ENCODE peak calls at places on chromosomes 1 and 21, in six cellular contexts. I is B cell, O is mesothelial cell of epicardium, M is endothelial cell, Y is uterus, P is ascending aorta. X is an unnamed sample.

GRCh38 chr1:212692774-212693644 is 6.6 kb downstream of the BATF3 start:
- DNase-seq in I (no peak), Y (no peak), P (no peak), O (no peak), M (no peak), X (no peak)

GRCh38 chr1:85578321-85579295 is 2.0 kb upstream of the CCN1 start:
- DNase-seq in O (no peak), P (no peak), M (no peak), Y (peak; percentile 35), I (no peak), X (peak; percentile 29)

GRCh38 chr1:15808955-15809354 is 1.5 kb upstream of the UQCRHL start:
- DNase-seq in P (no peak), O (no peak), I (no peak), Y (no peak), M (no peak), X (no peak)

GRCh38 chr1:50747394-50747793 is 212.7 kb downstream of the FAF1 start:
- DNase-seq in O (no peak), I (no peak), M (no peak), Y (no peak), P (no peak), X (no peak)

GRCh38 chr1:203378529-203379271 is 27.8 kb upstream of the FMOD start:
- DNase-seq in I (no peak), Y (peak; percentile 50), P (no peak), O (no peak), M (no peak), X (no peak)

GRCh38 chr1:68359045-68359444 is 90.7 kb downstream of the RPE65 start:
- DNase-seq in Y (no peak), M (no peak), O (no peak), P (no peak), I (no peak), X (no peak)

GRCh38 chr1:27656157-27656893 is 15.7 kb downstream of the IFI6 start:
- DNase-seq in I (no peak), Y (peak; percentile 37), P (peak; percentile 85), M (no peak), O (no peak), X (peak; percentile 38)

GRCh38 chr1:150150511-150151021 is 850 bp downstream of the PLEKHO1 start:
- DNase-seq in O (peak; percentile 54), I (peak; percentile 49), M (peak; percentile 43), Y (peak; percentile 58), P (no peak), X (no peak)

GRCh38 chr1:182332256-182332655 is 59.3 kb downstream of the GLUL start:
- DNase-seq in P (no peak), O (no peak), M (no peak), Y (no peak), I (no peak), X (no peak)

GRCh38 chr1:190102757-190103326 is 374.8 kb downstream of the BRINP3 start:
- DNase-seq in O (no peak), P (no peak), I (no peak), Y (no peak), M (no peak), X (no peak)

GRCh38 chr1:54013393-54014008 is 4.5 kb downstream of the LDLRAD1 start:
- DNase-seq in M (no peak), O (no peak), Y (no peak), I (no peak), P (no peak), X (no peak)

GRCh38 chr1:1489861-1490260 is 18.3 kb downstream of the ATAD3B start:
- DNase-seq in O (no peak), Y (no peak), I (no peak), M (no peak), P (no peak), X (no peak)

GRCh38 chr1:14924455-14925325 is 228.9 kb upstream of the TMEM51 start:
- DNase-seq in O (peak; percentile 62), M (peak; percentile 53), Y (peak; percentile 30), I (peak; percentile 11), P (peak; percentile 75), X (peak; percentile 72)

GRCh38 chr1:167328762-167329483 is 108.2 kb downstream of the POU2F1 start:
- DNase-seq in P (no peak), O (no peak), Y (no peak), M (peak; percentile 16), I (peak; percentile 76), X (peak; percentile 38)

GRCh38 chr21:45027241-45028196 is 46.9 kb upstream of the ADARB1 start:
- DNase-seq in P (no peak), I (no peak), M (no peak), O (no peak), Y (no peak), X (no peak)

GRCh38 chr1:209455133-209455532 is 128.4 kb upstream of the CAMK1G start:
- DNase-seq in I (no peak), M (no peak), O (no peak), P (no peak), Y (no peak), X (no peak)

GRCh38 chr1:66374561-66375111 is 159.3 kb upstream of the SGIP1 start:
- DNase-seq in Y (no peak), M (no peak), I (peak; percentile 80), O (no peak), P (no peak), X (peak; percentile 31)

GRCh38 chr1:1001057-1001630 is 1.2 kb upstream of the HES4 start:
- DNase-seq in O (no peak), Y (peak; percentile 34), I (no peak), P (no peak), M (no peak), X (peak; percentile 56)

GRCh38 chr1:7595338-7595737 is 175.8 kb upstream of the VAMP3 start:
- DNase-seq in I (no peak), O (no peak), Y (no peak), P (no peak), M (no peak), X (no peak)

GRCh38 chr1:207027221-207027777 is 5.3 kb downstream of the C1orf116 start:
- DNase-seq in M (no peak), O (no peak), I (no peak), P (no peak), Y (no peak), X (no peak)

GRCh38 chr1:61183471-61184034 is 101.2 kb downstream of the NFIA start:
- DNase-seq in I (no peak), M (no peak), P (peak; percentile 72), Y (peak; percentile 32), O (no peak), X (no peak)

GRCh38 chr1:107575226-107575625 is 389.8 kb downstream of the VAV3 start:
- DNase-seq in M (no peak), O (no peak), P (no peak), I (no peak), Y (no peak), X (no peak)

GRCh38 chr1:153789478-153790148 is 14.4 kb downstream of the SLC27A3 start:
- DNase-seq in I (no peak), Y (no peak), O (no peak), M (no peak), P (no peak), X (no peak)

GRCh38 chr1:161021959-161022332 is 994 bp upstream of the F11R start:
- DNase-seq in I (no peak), P (no peak), Y (no peak), M (no peak), O (no peak), X (no peak)

GRCh38 chr21:36747815-36748381 is 49.0 kb downstream of the SIM2 start:
- DNase-seq in P (no peak), Y (no peak), I (no peak), O (peak; percentile 82), M (peak; percentile 91), X (peak; percentile 86)

GRCh38 chr1:147245586-147246021 is 3.1 kb downstream of the CHD1L start:
- DNase-seq in I (no peak), Y (no peak), P (no peak), M (no peak), O (no peak), X (no peak)

GRCh38 chr21:43767980-43768867 is 7.9 kb downstream of the CSTB start:
- DNase-seq in Y (no peak), P (no peak), I (no peak), M (no peak), O (no peak), X (no peak)

GRCh38 chr1:25833158-25833557 is 13.4 kb downstream of the MTFR1L start:
- DNase-seq in O (no peak), P (no peak), M (no peak), I (no peak), Y (no peak), X (no peak)

GRCh38 chr1:18967066-18967690 is 10.7 kb upstream of the IFFO2 start:
- DNase-seq in O (no peak), I (no peak), M (no peak), Y (no peak), P (no peak), X (no peak)

GRCh38 chr1:17617787-17618557 is 78.5 kb downstream of the ARHGEF10L start:
- DNase-seq in M (no peak), P (peak; percentile 94), Y (peak; percentile 62), I (no peak), O (no peak), X (no peak)

GRCh38 chr1:221440658-221441057 is 301.2 kb downstream of the DUSP10 start:
- DNase-seq in Y (no peak), O (no peak), I (peak; percentile 18), P (no peak), M (no peak), X (no peak)
- TF ChIP-seq CTCF in Y (no peak), O (no peak), I (no peak), P (no peak), M (no peak), X (no peak)

DNA sequence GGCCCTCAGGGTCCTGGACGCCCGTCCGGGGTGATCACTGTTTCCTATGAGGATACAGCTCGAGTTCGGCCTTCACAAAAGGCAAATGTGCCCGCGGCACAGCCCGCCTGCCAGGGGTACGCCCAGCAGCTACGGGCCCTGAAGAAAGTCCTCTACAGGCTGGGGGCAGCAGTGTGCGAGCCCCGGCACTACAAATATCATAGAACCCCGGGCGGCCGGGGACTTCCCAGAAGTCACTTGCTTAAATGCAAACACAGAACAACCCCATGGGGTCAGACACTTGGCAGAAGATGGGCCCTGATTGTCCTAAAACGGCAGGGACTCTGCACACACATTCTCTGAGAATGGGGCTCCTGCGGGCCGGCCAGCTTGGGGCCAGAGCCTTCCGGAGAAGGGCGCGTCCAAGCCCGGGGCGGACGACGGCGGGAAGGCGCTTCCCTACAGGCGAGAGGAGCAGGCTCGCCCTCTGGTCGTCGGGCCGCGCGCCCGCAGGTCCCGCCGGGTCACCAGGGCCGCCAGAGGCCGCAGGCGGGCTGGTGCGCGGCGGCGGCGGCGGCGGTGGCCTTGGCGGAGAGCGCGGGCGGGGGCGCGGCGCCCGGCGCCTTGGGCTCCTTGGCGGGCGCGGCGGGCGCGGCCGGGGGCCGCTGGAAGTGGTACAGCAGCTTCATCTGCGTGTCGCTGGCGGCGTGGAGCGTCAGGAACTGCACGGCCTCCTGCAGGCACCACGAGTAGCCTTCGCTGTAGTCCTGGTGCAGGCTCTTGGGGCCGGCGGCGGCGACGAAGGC is 905 bp downstream of the HES5 start:
- DNase-seq in I (peak; percentile 75), Y (no peak), O (no peak), P (no peak), M (no peak), X (peak; percentile 79)
- TF ChIP-seq CTCF in I (peak; percentile 34), Y (no peak), O (no peak), P (no peak), M (no peak), X (no peak)

GRCh38 chr1:46622341-46622740 is 5.7 kb upstream of the MOB3C start:
- DNase-seq in O (no peak), P (peak; percentile 56), M (peak; percentile 49), I (no peak), Y (no peak), X (peak; percentile 38)
- TF ChIP-seq CTCF in O (peak; percentile 23), P (no peak), M (peak; percentile 42), I (no peak), Y (no peak), X (peak; percentile 48)

GRCh38 chr1:86753700-86754099 is 49.3 kb downstream of the SH3GLB1 start:
- DNase-seq in Y (no peak), M (no peak), I (no peak), O (no peak), P (no peak), X (no peak)
- TF ChIP-seq CTCF in Y (no peak), M (no peak), I (no peak), O (no peak), P (no peak), X (peak; percentile 15)